ENCODE peak calls at places on chromosomes 16 and 17, in nine cellular contexts. G is mesothelial cell of epicardium, J is heart left ventricle, T is right lobe of liver, A is endodermal cell, M is ovary, Z is progenitor cell of endocrine pancreas, Q is neural progenitor cell, P is fibroblast of villous mesenchyme. S is an unnamed sample.

GRCh38 chr17:48609754-48610281 is 999 bp downstream of the HOXB7 start:
- DNase-seq in G (no peak), J (no peak), T (no peak), A (peak), M (no peak), Z (no peak), Q (no peak), P (no peak), S (no peak)

GRCh38 chr17:56292010-56292409 is 138.7 kb downstream of the ANKFN1 start:
- DNase-seq in G (no peak), J (no peak), T (no peak), A (no peak), M (no peak), Z (no peak), Q (no peak), P (peak), S (no peak)

GRCh38 chr17:66200685-66201092 is 8.8 kb upstream of the CEP112 start:
- DNase-seq in G (no peak), J (no peak), T (no peak), A (peak), M (no peak), Z (peak), Q (peak), P (peak), S (peak)

GRCh38 chr16:86494039-86494564 is 16.2 kb upstream of the FOXF1 start:
- DNase-seq in G (no peak), J (no peak), T (peak), A (no peak), M (no peak), Z (no peak), Q (peak), P (no peak), S (no peak)

GRCh38 chr16:70437582-70438324 is 1.1 kb downstream of the ST3GAL2 start:
- DNase-seq in G (no peak), J (no peak), T (no peak), A (peak), M (no peak), Z (no peak), Q (peak), P (peak), S (no peak)

GRCh38 chr16:31475949-31476304 is 4.0 kb downstream of the TGFB1I1 start:
- DNase-seq in G (no peak), J (no peak), T (no peak), A (peak), M (no peak), Z (no peak), Q (no peak), P (no peak), S (no peak)

GRCh38 chr16:75251280-75252048 is at the start of gene BCAR1:
- DNase-seq in G (peak), J (peak), T (peak), A (peak), M (peak), Z (peak), Q (peak), P (peak), S (peak)

GRCh38 chr16:68265078-68265925 is 976 bp downstream of the SLC7A6 start:
- DNase-seq in G (no peak), J (peak), T (no peak), A (peak), M (no peak), Z (no peak), Q (peak), P (peak), S (no peak)

GRCh38 chr16:23835390-23836077 is at the start of gene PRKCB:
- DNase-seq in G (peak), J (peak), T (peak), A (peak), M (no peak), Z (peak), Q (peak), P (peak), S (no peak)

GRCh38 chr17:30021708-30022317 is 80.4 kb downstream of the EFCAB5 start:
- DNase-seq in G (no peak), J (no peak), T (no peak), A (peak), M (no peak), Z (no peak), Q (peak), P (peak), S (no peak)

GRCh38 chr17:65328567-65328966 is 191.4 kb downstream of the RGS9 start:
- DNase-seq in G (no peak), J (no peak), T (no peak), A (no peak), M (no peak), Z (no peak), Q (no peak), P (no peak), S (no peak)

GRCh38 chr16:87860553-87861299 is 8.6 kb downstream of the SLC7A5 start:
- DNase-seq in G (no peak), J (peak), T (no peak), A (no peak), M (no peak), Z (no peak), Q (no peak), P (peak), S (no peak)

GRCh38 chr16:80802902-80803301 is 1.5 kb downstream of the CDYL2 start:
- DNase-seq in G (no peak), J (no peak), T (no peak), A (peak), M (no peak), Z (no peak), Q (no peak), P (no peak), S (no peak)

GRCh38 chr16:80802129-80802528 is 2.3 kb downstream of the CDYL2 start:
- DNase-seq in G (no peak), J (no peak), T (no peak), A (no peak), M (no peak), Z (no peak), Q (no peak), P (no peak), S (no peak)

GRCh38 chr16:80804061-80804450 is 342 bp downstream of the CDYL2 start:
- DNase-seq in G (peak), J (peak), T (peak), A (peak), M (no peak), Z (no peak), Q (no peak), P (peak), S (no peak)

GRCh38 chr16:80804451-80805383 is at the start of gene CDYL2:
- DNase-seq in G (peak), J (peak), T (peak), A (peak), M (no peak), Z (peak), Q (peak), P (peak), S (no peak)

GRCh38 chr16:80803341-80804060 is 897 bp downstream of the CDYL2 start:
- DNase-seq in G (no peak), J (peak), T (peak), A (peak), M (no peak), Z (peak), Q (peak), P (peak), S (no peak)
- TF ChIP-seq CTCF in G (peak), J (peak), T (peak), A (peak), M (no peak), Z (peak), Q (peak), P (peak), S (peak)

GRCh38 chr16:84080378-84080777 is 36.4 kb downstream of the MBTPS1 start:
- DNase-seq in G (no peak), J (no peak), T (no peak), A (no peak), M (no peak), Z (no peak), Q (no peak), P (no peak), S (no peak)
- TF ChIP-seq CTCF in G (no peak), J (no peak), T (no peak), A (no peak), M (no peak), Z (no peak), Q (no peak), P (no peak), S (no peak)

DNA sequence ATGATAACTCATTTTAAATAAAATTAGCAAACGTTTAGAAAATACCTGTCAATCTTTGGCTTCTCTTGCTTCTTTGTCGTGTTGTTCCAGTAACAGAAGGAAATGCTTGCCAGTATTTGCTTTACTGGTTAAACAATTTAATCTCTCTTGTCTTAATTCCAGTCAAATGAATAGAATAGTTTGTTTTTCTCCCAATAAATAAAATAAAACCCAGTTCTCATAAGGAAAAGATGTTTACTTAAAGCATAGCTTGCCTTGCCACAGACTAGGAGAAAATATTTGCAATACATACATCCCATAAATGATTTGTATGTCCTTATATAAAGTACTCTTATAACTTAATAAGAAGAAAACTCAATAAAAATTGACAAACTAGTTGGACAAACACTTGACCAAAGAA is 43.9 kb upstream of the TEKT3 start:
- DNase-seq in G (no peak), J (no peak), T (no peak), A (no peak), M (no peak), Z (no peak), Q (no peak), P (no peak), S (peak)
- TF ChIP-seq CTCF in G (no peak), J (no peak), T (no peak), A (no peak), M (no peak), Z (no peak), Q (no peak), P (no peak), S (no peak)

GRCh38 chr16:14434860-14435259 is 195.2 kb downstream of the PARN start:
- DNase-seq in G (no peak), J (no peak), T (no peak), A (no peak), M (no peak), Z (no peak), Q (no peak), P (no peak), S (no peak)

DNA sequence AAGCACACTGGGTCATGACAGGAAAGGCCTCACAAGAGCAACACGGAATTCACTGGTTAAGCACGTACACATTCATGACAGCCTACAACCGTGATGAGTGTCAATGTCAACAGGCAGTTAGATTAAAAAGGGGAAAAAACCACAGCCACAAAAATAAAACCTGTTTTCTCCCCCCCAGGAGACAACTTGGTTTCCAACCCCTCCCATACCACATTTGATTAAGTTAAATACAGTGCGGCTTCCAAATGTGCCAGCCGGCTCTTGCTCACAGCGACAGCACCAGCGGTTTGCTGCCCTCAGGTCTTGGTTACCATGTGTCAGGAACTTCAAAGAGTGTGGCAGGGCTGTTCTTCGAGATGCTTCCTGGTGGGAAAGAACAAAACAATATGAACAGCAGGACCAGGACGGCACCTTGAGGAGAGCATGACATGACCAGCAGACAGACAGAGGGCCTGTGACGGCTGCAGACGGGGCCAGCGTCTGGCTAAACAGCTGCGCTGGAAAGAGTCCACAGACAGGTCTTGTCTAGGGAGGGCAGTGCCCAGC is 193.6 kb downstream of the PARN start:
- DNase-seq in G (no peak), J (no peak), T (no peak), A (no peak), M (no peak), Z (no peak), Q (no peak), P (no peak), S (no peak)
- TF ChIP-seq CTCF in G (no peak), J (no peak), T (no peak), A (no peak), M (no peak), Z (no peak), Q (no peak), P (no peak), S (no peak)

GRCh38 chr16:16991711-16992110 is 479.0 kb downstream of the XYLT1 start:
- DNase-seq in G (no peak), J (no peak), T (no peak), A (no peak), M (no peak), Z (no peak), Q (no peak), P (no peak), S (no peak)
- TF ChIP-seq CTCF in G (no peak), J (no peak), T (no peak), A (peak), M (no peak), Z (no peak), Q (peak), P (no peak), S (no peak)

GRCh38 chr17:38848557-38848891 is 5.0 kb downstream of the RPL23 start:
- DNase-seq in G (no peak), J (no peak), T (no peak), A (no peak), M (no peak), Z (no peak), Q (no peak), P (no peak), S (no peak)

GRCh38 chr17:38848939-38849563 is 4.5 kb downstream of the RPL23 start:
- DNase-seq in G (no peak), J (no peak), T (no peak), A (no peak), M (no peak), Z (no peak), Q (no peak), P (no peak), S (no peak)

DNA sequence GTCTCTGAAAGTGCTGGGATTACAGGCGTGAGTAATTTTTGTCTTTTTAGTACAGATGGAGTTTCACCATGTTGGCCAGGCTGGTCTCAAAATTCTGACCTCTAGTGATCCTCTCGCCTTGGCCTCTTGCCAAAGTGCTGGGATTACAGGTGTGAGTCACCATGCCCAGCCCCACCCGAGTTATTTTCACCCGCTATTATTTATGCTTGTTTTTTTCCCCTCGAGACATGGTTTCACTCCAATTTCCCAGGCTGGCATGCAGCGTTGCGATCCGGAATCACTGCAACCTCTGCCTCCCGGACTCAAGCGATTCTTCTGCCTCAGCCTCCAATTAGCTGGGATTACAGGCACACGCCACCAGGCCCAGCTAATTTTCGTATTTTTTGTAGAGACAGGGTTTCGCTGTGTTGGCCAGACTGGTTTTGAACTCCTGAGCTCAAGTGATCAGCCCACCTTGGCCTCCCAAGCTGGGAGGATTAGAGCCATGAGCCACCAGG is 9.2 kb downstream of the RPL23 start:
- DNase-seq in G (no peak), J (no peak), T (no peak), A (no peak), M (no peak), Z (no peak), Q (no peak), P (peak), S (no peak)
- TF ChIP-seq CTCF in G (no peak), J (no peak), T (no peak), A (no peak), M (no peak), Z (no peak), Q (no peak), P (no peak), S (no peak)

GRCh38 chr16:3977376-3977775 is 96.9 kb upstream of the CREBBP start:
- DNase-seq in G (no peak), J (no peak), T (no peak), A (no peak), M (no peak), Z (no peak), Q (no peak), P (no peak), S (no peak)
- TF ChIP-seq CTCF in G (no peak), J (no peak), T (no peak), A (no peak), M (no peak), Z (no peak), Q (no peak), P (no peak), S (no peak)

GRCh38 chr17:60901222-60901621 is 223.6 kb downstream of the BCAS3 start:
- DNase-seq in G (no peak), J (no peak), T (no peak), A (no peak), M (no peak), Z (no peak), Q (no peak), P (peak), S (no peak)
- TF ChIP-seq CTCF in G (no peak), J (no peak), T (no peak), A (no peak), M (no peak), Z (no peak), Q (no peak), P (no peak), S (peak)

GRCh38 chr17:46876353-46876887 is 25.0 kb downstream of the WNT9B start:
- DNase-seq in G (no peak), J (no peak), T (peak), A (peak), M (no peak), Z (peak), Q (peak), P (no peak), S (peak)
- TF ChIP-seq CTCF in G (no peak), J (no peak), T (peak), A (peak), M (no peak), Z (peak), Q (peak), P (no peak), S (peak)